ENCODE peak calls at places on chromosomes 5 and 9, in nine cellular contexts. X is sciatic nerve; C is amygdala; O is SW480; B is keratinocyte; F is activated T-cell treated with anti-CD3 and anti-CD28 coated beads for 48 hours; D is stromal cell of bone marrow; Z is stimulated activated CD8-positive, alpha-beta memory T cell treated with anti-CD3 and anti-CD28 coated beads, Interleukin-4, amount 100 ng/mL, for 1 hour; R is left cardiac atrium. Q is an unnamed sample.

GRCh38 chr5:58263291-58263690 is 196.6 kb downstream of the PLK2 start:
- DNase-seq in X (no peak), C (no peak), O (no peak), B (no peak), F (no peak), D (no peak), Z (no peak), R (no peak), Q (no peak)

GRCh38 chr5:9445989-9446388 is 99.9 kb downstream of the SEMA5A start:
- DNase-seq in X (no peak), C (no peak), O (no peak), B (no peak), F (no peak), D (peak), Z (no peak), R (no peak), Q (no peak)

GRCh38 chr9:99057665-99058625 is 47.0 kb upstream of the TGFBR1 start:
- DNase-seq in X (no peak), C (no peak), O (peak), B (no peak), F (peak), D (no peak), Z (peak), R (no peak), Q (no peak)

GRCh38 chr5:98769006-98769255 is 4.5 kb upstream of the RGMB start:
- DNase-seq in X (peak), C (no peak), O (no peak), B (no peak), F (peak), D (no peak), Z (no peak), R (peak), Q (peak)

GRCh38 chr5:146107901-146108300 is 2.5 kb upstream of the PLAC8L1 start:
- DNase-seq in X (no peak), C (no peak), O (no peak), B (no peak), F (no peak), D (peak), Z (no peak), R (no peak), Q (no peak)

GRCh38 chr9:131661954-131662621 is 77.8 kb downstream of the RAPGEF1 start:
- DNase-seq in X (no peak), C (no peak), O (no peak), B (no peak), F (peak), D (no peak), Z (no peak), R (no peak), Q (no peak)

GRCh38 chr5:134992148-134992547 is 24.4 kb downstream of the CATSPER3 start:
- DNase-seq in X (no peak), C (no peak), O (no peak), B (no peak), F (no peak), D (no peak), Z (no peak), R (no peak), Q (no peak)

GRCh38 chr9:13607746-13608445 is 328.4 kb upstream of the MPDZ start:
- DNase-seq in X (no peak), C (peak), O (no peak), B (no peak), F (no peak), D (no peak), Z (no peak), R (no peak), Q (no peak)

GRCh38 chr5:40405985-40406384 is 273.7 kb upstream of the PTGER4 start:
- DNase-seq in X (no peak), C (no peak), O (no peak), B (no peak), F (no peak), D (no peak), Z (no peak), R (no peak), Q (no peak)

GRCh38 chr9:133956520-133957076 is 35.5 kb downstream of the VAV2 start:
- DNase-seq in X (no peak), C (no peak), O (no peak), B (no peak), F (no peak), D (no peak), Z (no peak), R (peak), Q (no peak)

GRCh38 chr9:99868845-99869244 is 37.6 kb upstream of the STX17 start:
- DNase-seq in X (no peak), C (no peak), O (no peak), B (no peak), F (no peak), D (no peak), Z (no peak), R (no peak), Q (no peak)

GRCh38 chr5:109612278-109612905 is 77.3 kb upstream of the MAN2A1 start:
- DNase-seq in X (no peak), C (peak), O (no peak), B (no peak), F (no peak), D (no peak), Z (no peak), R (no peak), Q (no peak)

GRCh38 chr9:87556039-87556438 is 58.4 kb downstream of the DAPK1 start:
- DNase-seq in X (no peak), C (no peak), O (no peak), B (no peak), F (no peak), D (no peak), Z (no peak), R (no peak), Q (no peak)

GRCh38 chr5:30764704-30765103 is 428.8 kb upstream of the CDH6 start:
- DNase-seq in X (no peak), C (no peak), O (no peak), B (no peak), F (no peak), D (peak), Z (no peak), R (no peak), Q (no peak)

GRCh38 chr9:136847065-136847826 is 2.0 kb upstream of the PHPT1 start:
- DNase-seq in X (no peak), C (no peak), O (peak), B (no peak), F (no peak), D (no peak), Z (no peak), R (peak), Q (peak)

GRCh38 chr5:95281211-95281610 is 3.7 kb downstream of the MCTP1 start:
- DNase-seq in X (no peak), C (no peak), O (peak), B (no peak), F (no peak), D (no peak), Z (no peak), R (no peak), Q (no peak)

GRCh38 chr5:17399931-17400330 is 98.1 kb upstream of the TAF11L2 start:
- DNase-seq in X (no peak), C (no peak), O (no peak), B (no peak), F (no peak), D (no peak), Z (no peak), R (no peak), Q (no peak)

GRCh38 chr5:99033014-99033931 is 104.5 kb upstream of the CHD1 start:
- DNase-seq in X (no peak), C (no peak), O (no peak), B (no peak), F (no peak), D (no peak), Z (no peak), R (no peak), Q (no peak)

GRCh38 chr9:95504053-95504963 is 12.5 kb downstream of the PTCH1 start:
- DNase-seq in X (peak), C (no peak), O (peak), B (no peak), F (no peak), D (no peak), Z (no peak), R (peak), Q (peak)

GRCh38 chr9:14221558-14221957 is 92.4 kb downstream of the NFIB start:
- DNase-seq in X (no peak), C (no peak), O (peak), B (peak), F (no peak), D (peak), Z (no peak), R (no peak), Q (no peak)

GRCh38 chr5:144448457-144448856 is 277.8 kb downstream of the KCTD16 start:
- DNase-seq in X (no peak), C (no peak), O (no peak), B (no peak), F (no peak), D (no peak), Z (no peak), R (no peak), Q (no peak)

GRCh38 chr5:169064093-169064492 is 236.8 kb downstream of the SLIT3 start:
- DNase-seq in X (no peak), C (no peak), O (no peak), B (no peak), F (no peak), D (peak), Z (no peak), R (peak), Q (no peak)